ENCODE peak calls at places on chromosomes 16 and 17, in eight cellular contexts. A is posterior vena cava; E is hypothalamus; P is fibroblast of pulmonary artery; Y is NCI-H345; C is BJ; B is left cardiac atrium; U is activated naive CD8-positive, alpha-beta T cell treated with anti-CD3 and anti-CD28 coated beads, Interleukin-2, amount 50 U/mL, for 24 hours. H is an unnamed sample.

GRCh38 chr17:28547623-28548416 is 4.6 kb downstream of the UNC119 start:
- DNase-seq in A (peak; percentile 92), B (peak; percentile 78), C (no peak), E (peak; percentile 46), Y (peak; percentile 45), P (peak; percentile 77), U (peak; percentile 84), H (no peak)

GRCh38 chr17:151004-151403 is 13.6 kb downstream of the SCGB1C2 start:
- DNase-seq in Y (no peak), A (no peak), C (no peak), E (no peak), B (no peak), P (no peak), U (no peak), H (no peak)

GRCh38 chr17:17275991-17276390 is 5.1 kb downstream of the COPS3 start:
- DNase-seq in C (no peak), E (no peak), P (no peak), U (no peak), B (no peak), Y (no peak), A (no peak), H (peak; percentile 51)

GRCh38 chr17:301681-302299 is 50.8 kb downstream of the RPH3AL start:
- DNase-seq in E (no peak), Y (no peak), P (no peak), B (peak; percentile 64), C (no peak), A (peak; percentile 85), U (no peak), H (no peak)

GRCh38 chr16:67098599-67098998 is 11.1 kb upstream of the PHAF1 start:
- DNase-seq in A (no peak), P (no peak), U (no peak), Y (no peak), E (no peak), B (no peak), C (no peak), H (no peak)

GRCh38 chr17:82034371-82035011 is 3.0 kb downstream of the DCXR start:
- DNase-seq in B (no peak), E (no peak), C (no peak), A (no peak), Y (no peak), P (no peak), U (no peak), H (no peak)

GRCh38 chr17:39166437-39167335 is 725 bp upstream of the ARL5C start:
- DNase-seq in U (no peak), A (no peak), E (no peak), C (no peak), P (no peak), Y (no peak), B (no peak), H (no peak)

GRCh38 chr16:61024180-61024900 is 1011.9 kb downstream of the CDH8 start:
- DNase-seq in P (no peak), C (no peak), Y (no peak), U (no peak), A (no peak), E (no peak), B (no peak), H (no peak)

GRCh38 chr16:55699616-55700015 is 43.8 kb downstream of the SLC6A2 start:
- DNase-seq in A (no peak), C (no peak), E (no peak), U (no peak), B (no peak), P (no peak), Y (no peak), H (no peak)

GRCh38 chr16:77833906-77834599 is 45.7 kb downstream of the VAT1L start:
- DNase-seq in B (no peak), P (peak; percentile 93), C (no peak), U (no peak), Y (no peak), A (no peak), E (no peak), H (no peak)

GRCh38 chr17:50239913-50240312 is 34.4 kb upstream of the TMEM92 start:
- DNase-seq in Y (no peak), P (no peak), C (no peak), U (no peak), A (no peak), B (no peak), E (no peak), H (no peak)

GRCh38 chr16:23374721-23375120 is 72.6 kb downstream of the SCNN1B start:
- DNase-seq in Y (no peak), E (no peak), A (no peak), C (no peak), U (no peak), B (no peak), P (no peak), H (no peak)

GRCh38 chr17:38485146-38485468 is 56.8 kb downstream of the ARHGAP23 start:
- DNase-seq in E (no peak), B (no peak), U (no peak), A (no peak), P (no peak), C (no peak), Y (no peak), H (no peak)

GRCh38 chr16:14310519-14310991 is 239.4 kb downstream of the MRTFB start:
- DNase-seq in C (no peak), P (peak; percentile 25), A (no peak), Y (no peak), E (peak; percentile 10), U (no peak), B (no peak), H (no peak)

GRCh38 chr16:73202176-73202729 is 154.3 kb upstream of the ZFHX3 start:
- DNase-seq in Y (no peak), B (peak; percentile 22), C (peak; percentile 98), A (no peak), U (no peak), E (no peak), P (peak; percentile 80), H (no peak)

GRCh38 chr17:57708401-57708800 is 36.7 kb downstream of the CCDC182 start:
- DNase-seq in E (no peak), U (no peak), C (no peak), Y (no peak), P (peak; percentile 6), B (no peak), A (no peak), H (no peak)

H was measured in mesenteric fat pad.